ENCODE peak calls at places on chromosomes 12 and 14, in six cellular contexts. T is non-pigmented ciliary epithelial cell, G is NCI-H1092 treated with DMSO at 0.1 percent for 48 hours, H is EL, Q is uterus, K is progenitor cell of endocrine pancreas. P is an unnamed sample.

GRCh38 chr14:67491285-67491684 is 2.8 kb upstream of the TMEM229B start:
- DNase-seq in H (no peak), Q (no peak), K (no peak), T (no peak), G (no peak), P (no peak)

GRCh38 chr12:28065889-28066630 is 93.5 kb upstream of the PTHLH start:
- DNase-seq in G (no peak), Q (no peak), T (no peak), K (no peak), H (no peak), P (no peak)

GRCh38 chr12:55847603-55848329 is 5.0 kb upstream of the MMP19 start:
- DNase-seq in H (peak), Q (peak), K (no peak), G (no peak), T (peak), P (no peak)

GRCh38 chr12:131983554-131983953 is 33.8 kb downstream of the EP400 start:
- DNase-seq in Q (no peak), K (no peak), T (no peak), H (no peak), G (no peak), P (no peak)

GRCh38 chr12:67692966-67693365 is 44.4 kb downstream of the DYRK2 start:
- DNase-seq in T (no peak), Q (no peak), H (no peak), G (no peak), K (no peak), P (no peak)

GRCh38 chr14:102798926-102799325 is 21.7 kb downstream of the TRAF3 start:
- DNase-seq in K (no peak), H (no peak), G (no peak), Q (no peak), T (no peak), P (no peak)

GRCh38 chr14:101119830-101120571 is 216.5 kb upstream of the RTL1 start:
- DNase-seq in G (peak), T (no peak), Q (peak), K (no peak), H (no peak), P (no peak)

GRCh38 chr14:64947710-64948611 is 5.4 kb upstream of the GPX2 start:
- DNase-seq in K (no peak), G (no peak), Q (no peak), T (no peak), H (no peak), P (no peak)

GRCh38 chr12:114858388-114859146 is 174.6 kb upstream of the TBX3 start:
- DNase-seq in G (no peak), K (no peak), T (no peak), H (no peak), Q (no peak), P (no peak)

GRCh38 chr12:25083211-25083610 is 111.7 kb downstream of the DNAI7 start:
- DNase-seq in K (no peak), Q (no peak), T (no peak), H (no peak), G (no peak), P (no peak)

GRCh38 chr14:98189077-98189476 is 1082.9 kb downstream of the BCL11B start:
- DNase-seq in T (no peak), K (no peak), G (peak), Q (no peak), H (no peak), P (no peak)

GRCh38 chr14:49193365-49194050 is 392.7 kb downstream of the RPS29 start:
- DNase-seq in H (no peak), G (no peak), Q (no peak), K (no peak), T (no peak), P (no peak)

GRCh38 chr12:2358986-2359658 is 306.3 kb downstream of the CACNA1C start:
- DNase-seq in Q (no peak), G (no peak), H (no peak), K (no peak), T (no peak), P (no peak)

GRCh38 chr14:94132285-94132887 is 3.0 kb upstream of the IFI27L2 start:
- DNase-seq in H (peak), K (peak), T (no peak), G (peak), Q (peak), P (peak)

GRCh38 chr14:105065280-105066228 is at the start of gene GPR132:
- DNase-seq in H (no peak), K (no peak), G (no peak), Q (no peak), T (no peak), P (no peak)

GRCh38 chr12:50506753-50507473 is 2.1 kb downstream of the DIP2B start:
- DNase-seq in G (no peak), K (no peak), T (no peak), H (no peak), Q (no peak), P (no peak)

GRCh38 chr12:1593232-1594044 is 943 bp downstream of the FBXL14 start:
- DNase-seq in T (no peak), Q (peak), G (peak), K (peak), H (peak), P (peak)

GRCh38 chr12:67441736-67442346 is 172.7 kb downstream of the CAND1 start:
- DNase-seq in K (peak), Q (peak), H (peak), G (peak), T (no peak), P (peak)

GRCh38 chr12:63844391-63845341 is at the start of gene SRGAP1:
- DNase-seq in K (peak), Q (peak), G (peak), H (peak), T (peak), P (peak)

GRCh38 chr12:93242154-93242958 is 135.4 kb upstream of the NUDT4 start:
- DNase-seq in Q (no peak), K (no peak), T (no peak), G (no peak), H (no peak), P (no peak)

GRCh38 chr12:30794591-30795409 is 40.0 kb upstream of the CAPRIN2 start:
- DNase-seq in T (peak), K (no peak), H (peak), G (no peak), Q (no peak), P (no peak)

GRCh38 chr14:67817750-67818438 is 1.5 kb upstream of the ZFYVE26 start:
- DNase-seq in T (no peak), K (no peak), G (no peak), Q (no peak), H (no peak), P (no peak)